ENCODE peak calls at places on chromosomes 11 and 22, in ten cellular contexts. One of them, this sample, is unnamed.

GRCh38 chr11:92211576-92212167 is 12.9 kb upstream of the FAT3 start:
- DNase-seq in B cell: no peak
- DNase-seq in Calu3: peak
- DNase-seq in iris pigment epithelial cell: peak
- DNase-seq in fibroblast of pulmonary artery: peak
- DNase-seq in HFF-Myc: no peak
- DNase-seq in adrenal gland: no peak
- DNase-seq in activated CD8-positive, alpha-beta memory T cell treated with anti-CD3 and anti-CD28 coated beads for 48 hours: no peak
- DNase-seq in amniotic stem cell: no peak
- DNase-seq in stimulated activated CD4-positive, alpha-beta T cell treated with anti-CD3 and anti-CD28 coated beads, Interleukin-2, amount 100 ng/mL, for 48 hours: no peak
- DNase-seq in this sample: no peak

GRCh38 chr11:66124564-66124963 is 54.5 kb downstream of the PACS1 start:
- DNase-seq in B cell: no peak
- DNase-seq in Calu3: no peak
- DNase-seq in amniotic stem cell: no peak
- DNase-seq in iris pigment epithelial cell: peak
- DNase-seq in activated CD8-positive, alpha-beta memory T cell treated with anti-CD3 and anti-CD28 coated beads for 48 hours: no peak
- DNase-seq in fibroblast of pulmonary artery: peak
- DNase-seq in stimulated activated CD4-positive, alpha-beta T cell treated with anti-CD3 and anti-CD28 coated beads, Interleukin-2, amount 100 ng/mL, for 48 hours: no peak
- DNase-seq in HFF-Myc: no peak
- DNase-seq in adrenal gland: no peak
- DNase-seq in this sample: no peak

GRCh38 chr11:35491231-35491871 is 34.1 kb downstream of the PAMR1 start:
- DNase-seq in activated CD8-positive, alpha-beta memory T cell treated with anti-CD3 and anti-CD28 coated beads for 48 hours: no peak
- DNase-seq in Calu3: no peak
- DNase-seq in B cell: no peak
- DNase-seq in amniotic stem cell: peak
- DNase-seq in HFF-Myc: peak
- DNase-seq in fibroblast of pulmonary artery: peak
- DNase-seq in iris pigment epithelial cell: peak
- DNase-seq in stimulated activated CD4-positive, alpha-beta T cell treated with anti-CD3 and anti-CD28 coated beads, Interleukin-2, amount 100 ng/mL, for 48 hours: no peak
- DNase-seq in adrenal gland: no peak
- DNase-seq in this sample: no peak

GRCh38 chr11:76602431-76602861 is 68.1 kb downstream of the LRRC32 start:
- DNase-seq in iris pigment epithelial cell: no peak
- DNase-seq in B cell: no peak
- DNase-seq in fibroblast of pulmonary artery: peak
- DNase-seq in stimulated activated CD4-positive, alpha-beta T cell treated with anti-CD3 and anti-CD28 coated beads, Interleukin-2, amount 100 ng/mL, for 48 hours: no peak
- DNase-seq in amniotic stem cell: no peak
- DNase-seq in Calu3: no peak
- DNase-seq in HFF-Myc: no peak
- DNase-seq in activated CD8-positive, alpha-beta memory T cell treated with anti-CD3 and anti-CD28 coated beads for 48 hours: no peak
- DNase-seq in adrenal gland: peak
- DNase-seq in this sample: no peak

GRCh38 chr11:56932572-56933235 is 56.0 kb upstream of the OR5AK2 start:
- DNase-seq in Calu3: peak
- DNase-seq in stimulated activated CD4-positive, alpha-beta T cell treated with anti-CD3 and anti-CD28 coated beads, Interleukin-2, amount 100 ng/mL, for 48 hours: no peak
- DNase-seq in B cell: no peak
- DNase-seq in iris pigment epithelial cell: peak
- DNase-seq in HFF-Myc: no peak
- DNase-seq in amniotic stem cell: no peak
- DNase-seq in activated CD8-positive, alpha-beta memory T cell treated with anti-CD3 and anti-CD28 coated beads for 48 hours: no peak
- DNase-seq in fibroblast of pulmonary artery: peak
- DNase-seq in adrenal gland: no peak
- DNase-seq in this sample: peak

GRCh38 chr22:35630387-35630793 is 13.3 kb upstream of the MB start:
- DNase-seq in amniotic stem cell: no peak
- DNase-seq in adrenal gland: no peak
- DNase-seq in HFF-Myc: no peak
- DNase-seq in Calu3: no peak
- DNase-seq in B cell: no peak
- DNase-seq in iris pigment epithelial cell: peak
- DNase-seq in stimulated activated CD4-positive, alpha-beta T cell treated with anti-CD3 and anti-CD28 coated beads, Interleukin-2, amount 100 ng/mL, for 48 hours: no peak
- DNase-seq in activated CD8-positive, alpha-beta memory T cell treated with anti-CD3 and anti-CD28 coated beads for 48 hours: no peak
- DNase-seq in fibroblast of pulmonary artery: peak
- DNase-seq in this sample: no peak

GRCh38 chr22:48319321-48320047 is 1508.2 kb downstream of the BRD1 start:
- DNase-seq in Calu3: no peak
- DNase-seq in adrenal gland: no peak
- DNase-seq in HFF-Myc: no peak
- DNase-seq in B cell: no peak
- DNase-seq in iris pigment epithelial cell: no peak
- DNase-seq in amniotic stem cell: no peak
- DNase-seq in activated CD8-positive, alpha-beta memory T cell treated with anti-CD3 and anti-CD28 coated beads for 48 hours: no peak
- DNase-seq in fibroblast of pulmonary artery: no peak
- DNase-seq in stimulated activated CD4-positive, alpha-beta T cell treated with anti-CD3 and anti-CD28 coated beads, Interleukin-2, amount 100 ng/mL, for 48 hours: no peak
- DNase-seq in this sample: no peak

GRCh38 chr22:45268167-45268957 is 16.4 kb upstream of the UPK3A start:
- DNase-seq in Calu3: no peak
- DNase-seq in stimulated activated CD4-positive, alpha-beta T cell treated with anti-CD3 and anti-CD28 coated beads, Interleukin-2, amount 100 ng/mL, for 48 hours: no peak
- DNase-seq in B cell: peak
- DNase-seq in HFF-Myc: no peak
- DNase-seq in amniotic stem cell: no peak
- DNase-seq in activated CD8-positive, alpha-beta memory T cell treated with anti-CD3 and anti-CD28 coated beads for 48 hours: no peak
- DNase-seq in fibroblast of pulmonary artery: no peak
- DNase-seq in iris pigment epithelial cell: no peak
- DNase-seq in adrenal gland: no peak
- DNase-seq in this sample: no peak

GRCh38 chr22:24289138-24289537 is 18.5 kb downstream of the SPECC1L start:
- DNase-seq in HFF-Myc: peak
- DNase-seq in activated CD8-positive, alpha-beta memory T cell treated with anti-CD3 and anti-CD28 coated beads for 48 hours: no peak
- DNase-seq in iris pigment epithelial cell: peak
- DNase-seq in fibroblast of pulmonary artery: peak
- DNase-seq in Calu3: no peak
- DNase-seq in adrenal gland: no peak
- DNase-seq in B cell: no peak
- DNase-seq in stimulated activated CD4-positive, alpha-beta T cell treated with anti-CD3 and anti-CD28 coated beads, Interleukin-2, amount 100 ng/mL, for 48 hours: no peak
- DNase-seq in amniotic stem cell: no peak
- DNase-seq in this sample: no peak

GRCh38 chr11:128503231-128503991 is 83.9 kb downstream of the ETS1 start:
- DNase-seq in activated CD8-positive, alpha-beta memory T cell treated with anti-CD3 and anti-CD28 coated beads for 48 hours: no peak
- DNase-seq in amniotic stem cell: peak
- DNase-seq in B cell: no peak
- DNase-seq in fibroblast of pulmonary artery: peak
- DNase-seq in iris pigment epithelial cell: peak
- DNase-seq in Calu3: no peak
- DNase-seq in HFF-Myc: peak
- DNase-seq in stimulated activated CD4-positive, alpha-beta T cell treated with anti-CD3 and anti-CD28 coated beads, Interleukin-2, amount 100 ng/mL, for 48 hours: no peak
- DNase-seq in adrenal gland: no peak
- DNase-seq in this sample: no peak

GRCh38 chr11:111918390-111919256 is at the start of gene C11orf52:
- DNase-seq in HFF-Myc: no peak
- DNase-seq in B cell: no peak
- DNase-seq in Calu3: peak
- DNase-seq in activated CD8-positive, alpha-beta memory T cell treated with anti-CD3 and anti-CD28 coated beads for 48 hours: no peak
- DNase-seq in stimulated activated CD4-positive, alpha-beta T cell treated with anti-CD3 and anti-CD28 coated beads, Interleukin-2, amount 100 ng/mL, for 48 hours: no peak
- DNase-seq in fibroblast of pulmonary artery: peak
- DNase-seq in adrenal gland: no peak
- DNase-seq in amniotic stem cell: no peak
- DNase-seq in iris pigment epithelial cell: peak
- DNase-seq in this sample: peak

GRCh38 chr11:105609832-105610781 is at the start of gene GRIA4:
- DNase-seq in amniotic stem cell: no peak
- DNase-seq in stimulated activated CD4-positive, alpha-beta T cell treated with anti-CD3 and anti-CD28 coated beads, Interleukin-2, amount 100 ng/mL, for 48 hours: no peak
- DNase-seq in iris pigment epithelial cell: peak
- DNase-seq in B cell: no peak
- DNase-seq in adrenal gland: no peak
- DNase-seq in HFF-Myc: no peak
- DNase-seq in fibroblast of pulmonary artery: peak
- DNase-seq in activated CD8-positive, alpha-beta memory T cell treated with anti-CD3 and anti-CD28 coated beads for 48 hours: no peak
- DNase-seq in Calu3: no peak
- DNase-seq in this sample: no peak

GRCh38 chr11:8608646-8609045 is 14.6 kb upstream of the STK33 start:
- DNase-seq in fibroblast of pulmonary artery: no peak
- DNase-seq in Calu3: no peak
- DNase-seq in B cell: no peak
- DNase-seq in activated CD8-positive, alpha-beta memory T cell treated with anti-CD3 and anti-CD28 coated beads for 48 hours: no peak
- DNase-seq in amniotic stem cell: no peak
- DNase-seq in adrenal gland: peak
- DNase-seq in stimulated activated CD4-positive, alpha-beta T cell treated with anti-CD3 and anti-CD28 coated beads, Interleukin-2, amount 100 ng/mL, for 48 hours: no peak
- DNase-seq in iris pigment epithelial cell: peak
- DNase-seq in HFF-Myc: no peak
- DNase-seq in this sample: no peak

GRCh38 chr11:11816511-11817319 is 25.1 kb upstream of the USP47 start:
- DNase-seq in stimulated activated CD4-positive, alpha-beta T cell treated with anti-CD3 and anti-CD28 coated beads, Interleukin-2, amount 100 ng/mL, for 48 hours: no peak
- DNase-seq in amniotic stem cell: no peak
- DNase-seq in iris pigment epithelial cell: peak
- DNase-seq in fibroblast of pulmonary artery: peak
- DNase-seq in Calu3: no peak
- DNase-seq in activated CD8-positive, alpha-beta memory T cell treated with anti-CD3 and anti-CD28 coated beads for 48 hours: no peak
- DNase-seq in adrenal gland: no peak
- DNase-seq in B cell: no peak
- DNase-seq in HFF-Myc: no peak
- DNase-seq in this sample: no peak

GRCh38 chr11:57482782-57483569 is 22.6 kb downstream of the RTN4RL2 start:
- DNase-seq in stimulated activated CD4-positive, alpha-beta T cell treated with anti-CD3 and anti-CD28 coated beads, Interleukin-2, amount 100 ng/mL, for 48 hours: peak
- DNase-seq in Calu3: no peak
- DNase-seq in activated CD8-positive, alpha-beta memory T cell treated with anti-CD3 and anti-CD28 coated beads for 48 hours: no peak
- DNase-seq in iris pigment epithelial cell: no peak
- DNase-seq in fibroblast of pulmonary artery: no peak
- DNase-seq in HFF-Myc: no peak
- DNase-seq in adrenal gland: peak
- DNase-seq in amniotic stem cell: no peak
- DNase-seq in B cell: peak
- DNase-seq in this sample: no peak

GRCh38 chr11:57458060-57458409 is 2.3 kb upstream of the RTN4RL2 start:
- DNase-seq in stimulated activated CD4-positive, alpha-beta T cell treated with anti-CD3 and anti-CD28 coated beads, Interleukin-2, amount 100 ng/mL, for 48 hours: no peak
- DNase-seq in iris pigment epithelial cell: no peak
- DNase-seq in B cell: no peak
- DNase-seq in adrenal gland: no peak
- DNase-seq in fibroblast of pulmonary artery: no peak
- DNase-seq in Calu3: no peak
- DNase-seq in HFF-Myc: no peak
- DNase-seq in amniotic stem cell: no peak
- DNase-seq in activated CD8-positive, alpha-beta memory T cell treated with anti-CD3 and anti-CD28 coated beads for 48 hours: no peak
- DNase-seq in this sample: no peak

GRCh38 chr11:85170184-85170583 is 457.0 kb downstream of the DLG2 start:
- DNase-seq in activated CD8-positive, alpha-beta memory T cell treated with anti-CD3 and anti-CD28 coated beads for 48 hours: no peak
- DNase-seq in stimulated activated CD4-positive, alpha-beta T cell treated with anti-CD3 and anti-CD28 coated beads, Interleukin-2, amount 100 ng/mL, for 48 hours: no peak
- DNase-seq in amniotic stem cell: no peak
- DNase-seq in HFF-Myc: no peak
- DNase-seq in adrenal gland: no peak
- DNase-seq in Calu3: peak
- DNase-seq in B cell: no peak
- DNase-seq in fibroblast of pulmonary artery: no peak
- DNase-seq in iris pigment epithelial cell: peak
- DNase-seq in this sample: no peak

GRCh38 chr11:120565436-120566155 is 54.0 kb downstream of the GRIK4 start:
- DNase-seq in adrenal gland: no peak
- DNase-seq in stimulated activated CD4-positive, alpha-beta T cell treated with anti-CD3 and anti-CD28 coated beads, Interleukin-2, amount 100 ng/mL, for 48 hours: no peak
- DNase-seq in iris pigment epithelial cell: peak
- DNase-seq in HFF-Myc: no peak
- DNase-seq in fibroblast of pulmonary artery: no peak
- DNase-seq in B cell: no peak
- DNase-seq in amniotic stem cell: no peak
- DNase-seq in activated CD8-positive, alpha-beta memory T cell treated with anti-CD3 and anti-CD28 coated beads for 48 hours: no peak
- DNase-seq in Calu3: no peak
- DNase-seq in this sample: no peak

GRCh38 chr11:45560153-45560934 is 105.1 kb downstream of the CHST1 start:
- DNase-seq in fibroblast of pulmonary artery: peak
- DNase-seq in Calu3: no peak
- DNase-seq in HFF-Myc: no peak
- DNase-seq in stimulated activated CD4-positive, alpha-beta T cell treated with anti-CD3 and anti-CD28 coated beads, Interleukin-2, amount 100 ng/mL, for 48 hours: no peak
- DNase-seq in iris pigment epithelial cell: no peak
- DNase-seq in adrenal gland: no peak
- DNase-seq in activated CD8-positive, alpha-beta memory T cell treated with anti-CD3 and anti-CD28 coated beads for 48 hours: no peak
- DNase-seq in B cell: no peak
- DNase-seq in amniotic stem cell: no peak
- DNase-seq in this sample: no peak

GRCh38 chr11:33829430-33830141 is 55.3 kb upstream of the FBXO3 start:
- DNase-seq in activated CD8-positive, alpha-beta memory T cell treated with anti-CD3 and anti-CD28 coated beads for 48 hours: peak
- DNase-seq in HFF-Myc: peak
- DNase-seq in adrenal gland: peak
- DNase-seq in Calu3: peak
- DNase-seq in stimulated activated CD4-positive, alpha-beta T cell treated with anti-CD3 and anti-CD28 coated beads, Interleukin-2, amount 100 ng/mL, for 48 hours: peak
- DNase-seq in fibroblast of pulmonary artery: peak
- DNase-seq in B cell: peak
- DNase-seq in iris pigment epithelial cell: peak
- DNase-seq in amniotic stem cell: peak
- DNase-seq in this sample: peak

This sample was measured in K562.